ENCODE peak calls at places on chromosomes 7 and 10, in six cellular contexts. R, Q, P, L, I and O are unnamed samples.
A peak's percentile ranks its signal among the peaks of the same experiment; 100 is the strongest.

GRCh38 chr7:117827861-117828260 is 45.4 kb downstream of the CTTNBP2 start:
- DNase-seq in I (peak; percentile 36), L (peak; percentile 44), P (no peak), R (no peak), Q (no peak), O (no peak)

GRCh38 chr7:66281678-66282593 is 76.8 kb downstream of the TPST1 start:
- DNase-seq in L (peak; percentile 94), I (peak; percentile 88), R (no peak), Q (no peak), P (no peak), O (no peak)

GRCh38 chr10:6423004-6423403 is 157.1 kb downstream of the PRKCQ start:
- DNase-seq in R (no peak), I (no peak), P (no peak), L (no peak), Q (no peak), O (no peak)

GRCh38 chr10:17444062-17444714 is 10.2 kb downstream of the ST8SIA6 start:
- DNase-seq in Q (no peak), P (no peak), R (no peak), L (no peak), I (no peak), O (no peak)

GRCh38 chr7:113404245-113404644 is 285.9 kb upstream of the SMIM30 start:
- DNase-seq in P (no peak), I (no peak), Q (no peak), R (peak; percentile 3), L (no peak), O (no peak)

GRCh38 chr7:28096713-28097112 is 83.9 kb downstream of the JAZF1 start:
- DNase-seq in R (peak; percentile 72), P (no peak), L (peak; percentile 63), I (peak; percentile 38), Q (peak; percentile 44), O (no peak)

GRCh38 chr10:47095848-47096612 is 184.8 kb downstream of the PTPN20 start:
- DNase-seq in L (no peak), P (no peak), Q (no peak), R (no peak), I (no peak), O (no peak)

GRCh38 chr10:89531359-89531758 is 4.0 kb downstream of the SLC16A12 start:
- DNase-seq in Q (no peak), I (no peak), R (no peak), L (no peak), P (no peak), O (no peak)

GRCh38 chr7:116495737-116496136 is 3.8 kb upstream of the CAV2 start:
- DNase-seq in I (no peak), Q (no peak), R (peak; percentile 26), P (no peak), L (no peak), O (no peak)

GRCh38 chr10:11478807-11479206 is 132.6 kb downstream of the USP6NL start:
- DNase-seq in R (no peak), Q (no peak), L (no peak), I (no peak), P (no peak), O (no peak)
- TF ChIP-seq CTCF in R (no peak), Q (no peak), L (no peak), I (no peak), P (no peak), O (no peak)

DNA sequence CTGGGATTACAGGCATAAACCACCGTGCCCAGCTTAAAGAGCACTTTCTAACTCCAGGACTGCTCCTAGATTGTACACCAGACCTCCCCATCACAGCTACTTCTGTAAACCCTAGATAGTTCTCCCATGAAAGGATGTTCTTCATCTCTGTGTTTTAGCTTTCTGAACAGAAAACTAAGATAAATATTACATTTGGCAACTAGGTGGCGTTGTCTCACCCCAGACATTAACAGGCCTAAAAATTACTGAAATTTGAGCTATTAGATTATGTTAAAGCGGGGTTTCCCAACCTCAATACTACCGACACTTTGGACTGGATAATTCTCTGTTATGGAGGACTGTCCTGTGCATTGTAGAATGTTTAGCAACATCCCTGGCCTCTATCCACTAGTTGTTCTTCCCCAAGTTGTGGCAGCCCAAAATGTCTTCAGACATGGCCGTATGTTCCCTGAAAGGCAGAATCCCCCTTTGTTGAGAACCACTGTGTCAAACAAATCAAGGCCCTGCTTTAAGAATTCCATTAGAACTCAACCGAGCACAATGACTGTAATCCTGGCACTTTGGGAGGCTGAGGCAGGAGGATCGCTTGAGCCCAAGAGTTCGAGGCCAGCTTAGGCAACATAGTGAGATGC is 19.1 kb downstream of the ATOH7 start:
- DNase-seq in L (peak; percentile 3), R (no peak), Q (no peak), I (no peak), P (no peak), O (no peak)
- TF ChIP-seq CTCF in L (peak; percentile 54), R (peak; percentile 81), Q (peak; percentile 71), I (peak; percentile 52), P (peak; percentile 36), O (peak; percentile 65)

GRCh38 chr7:101815826-101816488 is 1.5 kb upstream of the CUX1 start:
- DNase-seq in R (peak; percentile 72), Q (peak; percentile 65), P (no peak), L (peak; percentile 60), I (peak; percentile 38), O (peak; percentile 79)

GRCh38 chr7:101813414-101814019 is 3.9 kb upstream of the CUX1 start:
- DNase-seq in I (no peak), R (no peak), P (no peak), Q (no peak), L (no peak), O (no peak)

GRCh38 chr7:101816499-101817030 is 861 bp upstream of the CUX1 start:
- DNase-seq in L (no peak), I (no peak), P (no peak), Q (no peak), R (no peak), O (peak; percentile 51)

GRCh38 chr7:101814081-101814995 is 3.1 kb upstream of the CUX1 start:
- DNase-seq in P (no peak), I (no peak), L (no peak), Q (peak; percentile 50), R (peak; percentile 71), O (peak; percentile 46)

GRCh38 chr7:101814996-101815825 is 2.2 kb upstream of the CUX1 start:
- DNase-seq in Q (peak; percentile 61), R (peak; percentile 69), L (no peak), I (no peak), P (no peak), O (peak; percentile 58)
- TF ChIP-seq CTCF in Q (peak; percentile 26), R (peak; percentile 84), L (peak; percentile 22), I (peak; percentile 28), P (no peak), O (peak; percentile 61)

GRCh38 chr7:149489391-149490024 is 8.1 kb downstream of the ZNF746 start:
- DNase-seq in R (peak; percentile 58), P (no peak), Q (no peak), L (no peak), I (no peak), O (no peak)
- TF ChIP-seq CTCF in R (peak; percentile 40), P (no peak), Q (no peak), L (peak; percentile 13), I (no peak), O (no peak)

DNA sequence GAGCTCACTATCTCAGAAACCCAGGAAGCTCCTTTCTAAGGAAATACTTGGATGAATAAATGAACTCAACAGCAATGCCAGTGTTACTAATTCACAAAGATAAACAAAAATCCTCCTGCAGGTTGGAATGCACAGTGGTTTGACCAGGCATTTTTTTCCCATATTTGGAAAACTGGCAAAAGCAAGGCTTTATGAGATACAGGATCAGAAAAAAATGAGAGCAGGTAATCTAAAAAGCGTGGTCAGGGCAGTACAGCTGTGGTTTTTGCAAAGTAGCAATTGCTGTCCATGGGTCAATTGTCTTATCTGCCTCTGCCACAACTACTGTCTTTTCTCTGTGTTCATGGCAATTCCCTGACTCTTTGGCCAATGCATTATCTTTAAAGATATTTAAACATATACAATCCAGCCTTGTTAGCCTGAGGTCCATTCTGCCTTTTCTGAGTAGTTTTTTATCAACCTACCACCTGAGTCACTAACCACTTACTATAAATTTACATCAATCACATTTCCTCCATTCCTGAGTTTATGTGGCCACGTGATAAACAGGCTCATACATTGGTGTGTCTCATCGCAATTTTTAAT is 564.5 kb upstream of the IGFBP3 start:
- DNase-seq in L (peak; percentile 56), I (no peak), P (no peak), Q (no peak), R (peak; percentile 8), O (no peak)
- TF ChIP-seq CTCF in L (peak; percentile 45), I (peak; percentile 15), P (no peak), Q (no peak), R (no peak), O (peak; percentile 29)

DNA sequence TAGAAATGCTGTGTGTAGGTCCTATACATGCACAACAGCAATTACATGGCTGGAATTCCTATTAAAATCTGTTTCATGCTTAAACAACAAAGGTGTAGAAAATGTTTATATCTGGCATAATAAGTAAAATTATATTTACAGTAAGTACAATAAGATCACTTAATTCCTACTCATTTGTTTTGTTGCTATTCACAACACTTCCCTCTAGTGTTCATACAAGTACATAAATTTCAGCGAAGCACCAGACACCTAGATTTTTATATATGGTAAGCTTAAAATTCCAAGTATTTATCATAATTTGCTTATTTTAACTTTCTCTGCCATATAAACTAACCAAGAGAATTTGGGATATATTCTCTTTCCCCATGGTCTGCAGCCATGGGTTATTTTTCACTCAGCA is 51.8 kb upstream of the ANK3 start:
- DNase-seq in L (no peak), R (peak; percentile 14), P (no peak), I (no peak), Q (no peak), O (no peak)
- TF ChIP-seq CTCF in L (peak; percentile 17), R (peak; percentile 53), P (no peak), I (peak; percentile 36), Q (no peak), O (no peak)

DNA sequence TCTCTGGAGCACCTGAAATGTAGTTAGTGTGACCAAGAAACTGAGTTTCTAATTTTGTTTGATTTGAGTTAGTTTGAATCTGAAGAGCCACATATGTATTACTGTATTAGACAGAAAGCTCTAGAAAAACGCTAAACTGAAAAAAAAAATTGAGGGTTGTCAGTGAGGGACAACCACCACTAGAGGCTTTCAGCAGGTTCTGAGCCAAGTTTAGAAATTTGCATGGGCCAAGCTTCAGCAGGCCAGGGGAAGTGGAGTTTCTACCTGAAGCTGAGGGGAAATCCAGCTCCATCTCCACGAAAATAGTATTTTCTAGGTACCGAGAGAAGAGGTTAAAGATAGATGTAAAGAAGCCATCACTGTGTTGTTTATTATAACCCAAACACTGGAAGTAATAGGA is 77.9 kb upstream of the PLXNA4 start:
- DNase-seq in R (peak; percentile 44), I (no peak), Q (no peak), P (no peak), L (no peak), O (no peak)
- TF ChIP-seq CTCF in R (no peak), I (peak; percentile 20), Q (no peak), P (no peak), L (peak; percentile 65), O (no peak)

DNA sequence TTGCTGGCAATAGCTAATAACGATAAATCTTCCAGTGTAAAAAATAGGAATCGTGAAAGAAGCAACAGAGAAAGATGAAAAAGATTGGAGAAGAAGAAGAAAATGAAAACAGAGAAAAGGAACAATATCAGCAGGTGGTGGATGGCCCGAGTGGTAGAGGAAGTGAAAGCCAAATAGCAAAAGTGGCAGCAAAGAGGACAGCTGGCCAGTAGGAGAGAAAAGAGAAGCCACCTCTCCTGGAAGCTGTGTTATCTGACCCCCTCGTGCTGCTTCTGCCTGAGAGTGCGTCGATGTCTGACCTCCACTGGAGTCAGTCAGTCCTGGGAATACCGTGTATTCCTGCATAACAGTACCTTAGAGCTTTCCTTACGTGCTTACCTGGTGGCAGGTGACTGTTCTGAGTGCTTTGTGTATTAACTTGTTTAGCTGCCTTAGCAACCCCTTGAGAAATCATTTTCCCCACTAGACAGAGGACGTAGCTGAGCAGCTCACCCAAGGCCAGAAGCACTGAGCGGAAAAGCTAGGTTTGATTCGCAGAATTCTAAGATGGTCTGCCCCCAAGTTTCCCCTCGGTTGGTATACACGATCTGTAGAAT is 88.3 kb downstream of the CHN2 start:
- DNase-seq in L (no peak), P (no peak), Q (no peak), R (no peak), I (no peak), O (no peak)
- TF ChIP-seq CTCF in L (no peak), P (no peak), Q (no peak), R (no peak), I (no peak), O (no peak)